ENCODE peak calls at places on chromosome 10, in seven cellular contexts. One of them, this sample, is unnamed.

GRCh38 chr10:20949967-20950366 is 52.9 kb upstream of the NEBL start:
- DNase-seq in fibroblast of pulmonary artery: no peak
- DNase-seq in GM19239: no peak
- DNase-seq in SK-N-DZ: no peak
- DNase-seq in WTC11: no peak
- DNase-seq in activated naive CD4-positive, alpha-beta T cell treated with anti-CD3 and anti-CD28 coated beads, Interleukin-2, amount 10 ng/mL, durations not matched to agents 7 days and 5 days: no peak
- DNase-seq in COR-L47: no peak
- DNase-seq in this sample: no peak

GRCh38 chr10:5855979-5856700 is 33.6 kb downstream of the ANKRD16 start:
- DNase-seq in COR-L47: no peak
- DNase-seq in SK-N-DZ: no peak
- DNase-seq in fibroblast of pulmonary artery: no peak
- DNase-seq in GM19239: no peak
- DNase-seq in activated naive CD4-positive, alpha-beta T cell treated with anti-CD3 and anti-CD28 coated beads, Interleukin-2, amount 10 ng/mL, durations not matched to agents 7 days and 5 days: no peak
- DNase-seq in WTC11: no peak
- DNase-seq in this sample: no peak

GRCh38 chr10:48317321-48317990 is 11.0 kb downstream of the MAPK8 start:
- DNase-seq in GM19239: no peak
- DNase-seq in WTC11: no peak
- DNase-seq in activated naive CD4-positive, alpha-beta T cell treated with anti-CD3 and anti-CD28 coated beads, Interleukin-2, amount 10 ng/mL, durations not matched to agents 7 days and 5 days: no peak
- DNase-seq in fibroblast of pulmonary artery: no peak
- DNase-seq in COR-L47: no peak
- DNase-seq in SK-N-DZ: no peak
- DNase-seq in this sample: no peak

GRCh38 chr10:88693392-88694020 is 12.5 kb upstream of the LIPK start:
- DNase-seq in fibroblast of pulmonary artery: peak
- DNase-seq in WTC11: no peak
- DNase-seq in SK-N-DZ: no peak
- DNase-seq in GM19239: no peak
- DNase-seq in activated naive CD4-positive, alpha-beta T cell treated with anti-CD3 and anti-CD28 coated beads, Interleukin-2, amount 10 ng/mL, durations not matched to agents 7 days and 5 days: no peak
- DNase-seq in COR-L47: no peak
- DNase-seq in this sample: no peak

GRCh38 chr10:132836832-132837540 is 51.0 kb upstream of the NKX6-2 start:
- DNase-seq in SK-N-DZ: peak
- DNase-seq in fibroblast of pulmonary artery: peak
- DNase-seq in GM19239: peak
- DNase-seq in COR-L47: no peak
- DNase-seq in activated naive CD4-positive, alpha-beta T cell treated with anti-CD3 and anti-CD28 coated beads, Interleukin-2, amount 10 ng/mL, durations not matched to agents 7 days and 5 days: peak
- DNase-seq in WTC11: peak
- DNase-seq in this sample: peak

GRCh38 chr10:1706711-1707110 is 30.6 kb downstream of the ADARB2 start:
- DNase-seq in fibroblast of pulmonary artery: no peak
- DNase-seq in WTC11: no peak
- DNase-seq in GM19239: peak
- DNase-seq in COR-L47: no peak
- DNase-seq in activated naive CD4-positive, alpha-beta T cell treated with anti-CD3 and anti-CD28 coated beads, Interleukin-2, amount 10 ng/mL, durations not matched to agents 7 days and 5 days: no peak
- DNase-seq in SK-N-DZ: no peak
- DNase-seq in this sample: no peak

GRCh38 chr10:102004376-102004775 is 51.6 kb downstream of the ARMH3 start:
- DNase-seq in WTC11: no peak
- DNase-seq in COR-L47: no peak
- DNase-seq in SK-N-DZ: no peak
- DNase-seq in activated naive CD4-positive, alpha-beta T cell treated with anti-CD3 and anti-CD28 coated beads, Interleukin-2, amount 10 ng/mL, durations not matched to agents 7 days and 5 days: no peak
- DNase-seq in fibroblast of pulmonary artery: peak
- DNase-seq in GM19239: no peak
- DNase-seq in this sample: no peak

GRCh38 chr10:2733278-2733963 is 333.9 kb upstream of the PFKP start:
- DNase-seq in activated naive CD4-positive, alpha-beta T cell treated with anti-CD3 and anti-CD28 coated beads, Interleukin-2, amount 10 ng/mL, durations not matched to agents 7 days and 5 days: no peak
- DNase-seq in GM19239: no peak
- DNase-seq in SK-N-DZ: no peak
- DNase-seq in COR-L47: no peak
- DNase-seq in fibroblast of pulmonary artery: no peak
- DNase-seq in WTC11: no peak
- DNase-seq in this sample: no peak

GRCh38 chr10:46515402-46516192 is 40.9 kb downstream of the GPRIN2 start:
- DNase-seq in COR-L47: no peak
- DNase-seq in GM19239: no peak
- DNase-seq in SK-N-DZ: no peak
- DNase-seq in fibroblast of pulmonary artery: no peak
- DNase-seq in WTC11: peak
- DNase-seq in activated naive CD4-positive, alpha-beta T cell treated with anti-CD3 and anti-CD28 coated beads, Interleukin-2, amount 10 ng/mL, durations not matched to agents 7 days and 5 days: peak
- DNase-seq in this sample: no peak

GRCh38 chr10:6987536-6987945 is 407.5 kb upstream of the PRKCQ start:
- DNase-seq in fibroblast of pulmonary artery: no peak
- DNase-seq in WTC11: no peak
- DNase-seq in SK-N-DZ: no peak
- DNase-seq in GM19239: no peak
- DNase-seq in COR-L47: no peak
- DNase-seq in activated naive CD4-positive, alpha-beta T cell treated with anti-CD3 and anti-CD28 coated beads, Interleukin-2, amount 10 ng/mL, durations not matched to agents 7 days and 5 days: no peak
- DNase-seq in this sample: no peak

GRCh38 chr10:87546221-87546620 is 41.5 kb downstream of the MINPP1 start:
- DNase-seq in COR-L47: no peak
- DNase-seq in WTC11: no peak
- DNase-seq in fibroblast of pulmonary artery: no peak
- DNase-seq in activated naive CD4-positive, alpha-beta T cell treated with anti-CD3 and anti-CD28 coated beads, Interleukin-2, amount 10 ng/mL, durations not matched to agents 7 days and 5 days: no peak
- DNase-seq in SK-N-DZ: no peak
- DNase-seq in GM19239: no peak
- DNase-seq in this sample: peak

GRCh38 chr10:64959883-64960282 is 1438.7 kb downstream of the REEP3 start:
- DNase-seq in SK-N-DZ: no peak
- DNase-seq in WTC11: no peak
- DNase-seq in GM19239: no peak
- DNase-seq in activated naive CD4-positive, alpha-beta T cell treated with anti-CD3 and anti-CD28 coated beads, Interleukin-2, amount 10 ng/mL, durations not matched to agents 7 days and 5 days: no peak
- DNase-seq in fibroblast of pulmonary artery: no peak
- DNase-seq in COR-L47: no peak
- DNase-seq in this sample: no peak

GRCh38 chr10:33871557-33871956 is 537.1 kb upstream of the NRP1 start:
- DNase-seq in fibroblast of pulmonary artery: no peak
- DNase-seq in SK-N-DZ: no peak
- DNase-seq in WTC11: no peak
- DNase-seq in COR-L47: no peak
- DNase-seq in GM19239: no peak
- DNase-seq in activated naive CD4-positive, alpha-beta T cell treated with anti-CD3 and anti-CD28 coated beads, Interleukin-2, amount 10 ng/mL, durations not matched to agents 7 days and 5 days: no peak
- DNase-seq in this sample: no peak

GRCh38 chr10:129570185-129570584 is 103.1 kb downstream of the MGMT start:
- DNase-seq in GM19239: no peak
- DNase-seq in SK-N-DZ: no peak
- DNase-seq in fibroblast of pulmonary artery: no peak
- DNase-seq in WTC11: no peak
- DNase-seq in COR-L47: no peak
- DNase-seq in activated naive CD4-positive, alpha-beta T cell treated with anti-CD3 and anti-CD28 coated beads, Interleukin-2, amount 10 ng/mL, durations not matched to agents 7 days and 5 days: no peak
- DNase-seq in this sample: no peak

GRCh38 chr10:118629211-118629610 is 33.8 kb upstream of the PRLHR start:
- DNase-seq in COR-L47: no peak
- DNase-seq in WTC11: no peak
- DNase-seq in fibroblast of pulmonary artery: no peak
- DNase-seq in activated naive CD4-positive, alpha-beta T cell treated with anti-CD3 and anti-CD28 coated beads, Interleukin-2, amount 10 ng/mL, durations not matched to agents 7 days and 5 days: no peak
- DNase-seq in SK-N-DZ: no peak
- DNase-seq in GM19239: no peak
- DNase-seq in this sample: no peak

GRCh38 chr10:85611093-85611740 is 755.4 kb downstream of the GRID1 start:
- DNase-seq in WTC11: no peak
- DNase-seq in SK-N-DZ: no peak
- DNase-seq in activated naive CD4-positive, alpha-beta T cell treated with anti-CD3 and anti-CD28 coated beads, Interleukin-2, amount 10 ng/mL, durations not matched to agents 7 days and 5 days: no peak
- DNase-seq in COR-L47: no peak
- DNase-seq in fibroblast of pulmonary artery: no peak
- DNase-seq in GM19239: no peak
- DNase-seq in this sample: no peak

GRCh38 chr10:50508315-50509051 is 115.3 kb downstream of the SGMS1 start:
- DNase-seq in GM19239: peak
- DNase-seq in SK-N-DZ: no peak
- DNase-seq in activated naive CD4-positive, alpha-beta T cell treated with anti-CD3 and anti-CD28 coated beads, Interleukin-2, amount 10 ng/mL, durations not matched to agents 7 days and 5 days: no peak
- DNase-seq in COR-L47: no peak
- DNase-seq in fibroblast of pulmonary artery: no peak
- DNase-seq in WTC11: no peak
- DNase-seq in this sample: no peak

GRCh38 chr10:112832361-112832878 is 117.6 kb upstream of the TCF7L2 start:
- DNase-seq in fibroblast of pulmonary artery: no peak
- DNase-seq in activated naive CD4-positive, alpha-beta T cell treated with anti-CD3 and anti-CD28 coated beads, Interleukin-2, amount 10 ng/mL, durations not matched to agents 7 days and 5 days: no peak
- DNase-seq in COR-L47: no peak
- DNase-seq in GM19239: no peak
- DNase-seq in SK-N-DZ: no peak
- DNase-seq in WTC11: peak
- DNase-seq in this sample: peak

GRCh38 chr10:89576696-89577095 is 41.3 kb upstream of the SLC16A12 start:
- DNase-seq in COR-L47: no peak
- DNase-seq in activated naive CD4-positive, alpha-beta T cell treated with anti-CD3 and anti-CD28 coated beads, Interleukin-2, amount 10 ng/mL, durations not matched to agents 7 days and 5 days: no peak
- DNase-seq in SK-N-DZ: no peak
- DNase-seq in GM19239: no peak
- DNase-seq in fibroblast of pulmonary artery: no peak
- DNase-seq in WTC11: no peak
- DNase-seq in this sample: no peak

GRCh38 chr10:42950606-42951485 is 126.0 kb upstream of the RET start:
- DNase-seq in SK-N-DZ: no peak
- DNase-seq in COR-L47: no peak
- DNase-seq in activated naive CD4-positive, alpha-beta T cell treated with anti-CD3 and anti-CD28 coated beads, Interleukin-2, amount 10 ng/mL, durations not matched to agents 7 days and 5 days: no peak
- DNase-seq in fibroblast of pulmonary artery: no peak
- DNase-seq in WTC11: no peak
- DNase-seq in GM19239: no peak
- DNase-seq in this sample: no peak

GRCh38 chr10:79153753-79154152 is 85.0 kb downstream of the ZMIZ1 start:
- DNase-seq in WTC11: no peak
- DNase-seq in fibroblast of pulmonary artery: no peak
- DNase-seq in COR-L47: no peak
- DNase-seq in activated naive CD4-positive, alpha-beta T cell treated with anti-CD3 and anti-CD28 coated beads, Interleukin-2, amount 10 ng/mL, durations not matched to agents 7 days and 5 days: no peak
- DNase-seq in SK-N-DZ: no peak
- DNase-seq in GM19239: no peak
- DNase-seq in this sample: no peak

GRCh38 chr10:13707156-13707881 is 120.6 kb downstream of the PRPF18 start:
- DNase-seq in SK-N-DZ: no peak
- DNase-seq in fibroblast of pulmonary artery: peak
- DNase-seq in WTC11: peak
- DNase-seq in activated naive CD4-positive, alpha-beta T cell treated with anti-CD3 and anti-CD28 coated beads, Interleukin-2, amount 10 ng/mL, durations not matched to agents 7 days and 5 days: peak
- DNase-seq in GM19239: no peak
- DNase-seq in COR-L47: no peak
- DNase-seq in this sample: peak

GRCh38 chr10:46555366-46555712 is 1.1 kb downstream of the GPRIN2 start:
- DNase-seq in SK-N-DZ: no peak
- DNase-seq in activated naive CD4-positive, alpha-beta T cell treated with anti-CD3 and anti-CD28 coated beads, Interleukin-2, amount 10 ng/mL, durations not matched to agents 7 days and 5 days: no peak
- DNase-seq in fibroblast of pulmonary artery: no peak
- DNase-seq in COR-L47: no peak
- DNase-seq in WTC11: peak
- DNase-seq in GM19239: no peak
- DNase-seq in this sample: no peak

GRCh38 chr10:5536486-5536885 is 11.7 kb downstream of the CALML3 start:
- DNase-seq in GM19239: no peak
- DNase-seq in SK-N-DZ: no peak
- DNase-seq in WTC11: no peak
- DNase-seq in COR-L47: no peak
- DNase-seq in fibroblast of pulmonary artery: no peak
- DNase-seq in activated naive CD4-positive, alpha-beta T cell treated with anti-CD3 and anti-CD28 coated beads, Interleukin-2, amount 10 ng/mL, durations not matched to agents 7 days and 5 days: no peak
- DNase-seq in this sample: no peak

GRCh38 chr10:43939939-43940810 is 291.5 kb upstream of the ZNF32 start:
- DNase-seq in SK-N-DZ: peak
- DNase-seq in fibroblast of pulmonary artery: peak
- DNase-seq in GM19239: no peak
- DNase-seq in WTC11: no peak
- DNase-seq in activated naive CD4-positive, alpha-beta T cell treated with anti-CD3 and anti-CD28 coated beads, Interleukin-2, amount 10 ng/mL, durations not matched to agents 7 days and 5 days: no peak
- DNase-seq in COR-L47: no peak
- DNase-seq in this sample: no peak

GRCh38 chr10:132175907-132176581 is 10.7 kb upstream of the DPYSL4 start:
- DNase-seq in WTC11: peak
- DNase-seq in fibroblast of pulmonary artery: peak
- DNase-seq in activated naive CD4-positive, alpha-beta T cell treated with anti-CD3 and anti-CD28 coated beads, Interleukin-2, amount 10 ng/mL, durations not matched to agents 7 days and 5 days: no peak
- DNase-seq in GM19239: no peak
- DNase-seq in SK-N-DZ: peak
- DNase-seq in COR-L47: peak
- DNase-seq in this sample: peak

GRCh38 chr10:92822964-92823363 is 25.4 kb upstream of the EXOC6 start:
- DNase-seq in WTC11: no peak
- DNase-seq in GM19239: no peak
- DNase-seq in COR-L47: no peak
- DNase-seq in SK-N-DZ: no peak
- DNase-seq in fibroblast of pulmonary artery: peak
- DNase-seq in activated naive CD4-positive, alpha-beta T cell treated with anti-CD3 and anti-CD28 coated beads, Interleukin-2, amount 10 ng/mL, durations not matched to agents 7 days and 5 days: no peak
- DNase-seq in this sample: peak